ENCODE peak calls at places on chromosome 5, in six cellular contexts. M, K, T, Q, O and N are unnamed samples.

GRCh38 chr5:160133071-160133917 is 14.0 kb upstream of the PWWP2A start:
- DNase-seq in M (no peak), K (peak), T (no peak), Q (no peak), O (no peak), N (peak)

GRCh38 chr5:172052454-172053236 is 46.2 kb upstream of the FBXW11 start:
- DNase-seq in M (no peak), K (peak), T (no peak), Q (no peak), O (no peak), N (peak)

GRCh38 chr5:111447822-111448221 is 64.5 kb downstream of the STARD4 start:
- DNase-seq in M (no peak), K (no peak), T (no peak), Q (no peak), O (no peak), N (no peak)

GRCh38 chr5:179766726-179767455 is 26.9 kb upstream of the LTC4S start:
- DNase-seq in M (no peak), K (peak), T (no peak), Q (no peak), O (no peak), N (no peak)

GRCh38 chr5:147752033-147752432 is 30.5 kb downstream of the JAKMIP2 start:
- DNase-seq in M (no peak), K (no peak), T (no peak), Q (no peak), O (no peak), N (no peak)

GRCh38 chr5:127070243-127070642 is 3.1 kb downstream of the C5orf63 start:
- DNase-seq in M (no peak), K (no peak), T (no peak), Q (no peak), O (no peak), N (no peak)

GRCh38 chr5:78779771-78780616 is 131.4 kb upstream of the LHFPL2 start:
- DNase-seq in M (no peak), K (peak), T (no peak), Q (no peak), O (no peak), N (peak)

GRCh38 chr5:125348221-125348692 is 601.8 kb upstream of the ZNF608 start:
- DNase-seq in M (no peak), K (peak), T (no peak), Q (no peak), O (no peak), N (peak)

GRCh38 chr5:76775921-76776320 is 42.9 kb upstream of the F2RL1 start:
- DNase-seq in M (no peak), K (no peak), T (no peak), Q (no peak), O (no peak), N (no peak)

GRCh38 chr5:154475613-154476342 is 2.2 kb downstream of the HAND1 start:
- DNase-seq in M (no peak), K (no peak), T (no peak), Q (no peak), O (no peak), N (no peak)

GRCh38 chr5:16853511-16853910 is 82.6 kb downstream of the MYO10 start:
- DNase-seq in M (no peak), K (no peak), T (no peak), Q (no peak), O (no peak), N (no peak)

GRCh38 chr5:6740586-6741150 is 27.4 kb downstream of the TENT4A start:
- DNase-seq in M (no peak), K (no peak), T (no peak), Q (no peak), O (no peak), N (no peak)

GRCh38 chr5:122089096-122089495 is 11.0 kb upstream of the LOX start:
- DNase-seq in M (no peak), K (peak), T (no peak), Q (no peak), O (no peak), N (no peak)

GRCh38 chr5:59673438-59674058 is 220.0 kb downstream of the PDE4D start:
- DNase-seq in M (no peak), K (peak), T (peak), Q (no peak), O (peak), N (peak)

GRCh38 chr5:175652741-175653663 is 4.9 kb upstream of the HRH2 start:
- DNase-seq in M (no peak), K (peak), T (no peak), Q (no peak), O (no peak), N (no peak)

GRCh38 chr5:162132348-162132747 is 64.8 kb downstream of the GABRG2 start:
- DNase-seq in M (no peak), K (no peak), T (no peak), Q (no peak), O (no peak), N (no peak)

GRCh38 chr5:5164158-5164557 is 24.0 kb downstream of the ADAMTS16 start:
- DNase-seq in M (no peak), K (peak), T (no peak), Q (no peak), O (no peak), N (peak)

GRCh38 chr5:76180817-76181805 is 97.9 kb downstream of the SV2C start:
- DNase-seq in M (peak), K (no peak), T (no peak), Q (no peak), O (no peak), N (no peak)

GRCh38 chr5:87113848-87114247 is 153.8 kb upstream of the RASA1 start:
- DNase-seq in M (peak), K (peak), T (no peak), Q (no peak), O (no peak), N (peak)

GRCh38 chr5:72584466-72584865 is 77.3 kb upstream of the ZNF366 start:
- DNase-seq in M (no peak), K (no peak), T (no peak), Q (no peak), O (no peak), N (no peak)

GRCh38 chr5:38695021-38695961 is 138.8 kb upstream of the LIFR start:
- DNase-seq in M (no peak), K (no peak), T (no peak), Q (no peak), O (no peak), N (no peak)

GRCh38 chr5:75566710-75567309 is 44.4 kb upstream of the ANKDD1B start:
- DNase-seq in M (peak), K (peak), T (no peak), Q (no peak), O (peak), N (peak)

GRCh38 chr5:97142521-97143254 is at the start of gene LIX1:
- DNase-seq in M (peak), K (peak), T (peak), Q (no peak), O (no peak), N (peak)

GRCh38 chr5:113451797-113452196 is 17.0 kb upstream of the TSSK1B start:
- DNase-seq in M (no peak), K (no peak), T (no peak), Q (no peak), O (no peak), N (no peak)

GRCh38 chr5:152329896-152330295 is 75.2 kb downstream of the NMUR2 start:
- DNase-seq in M (no peak), K (no peak), T (no peak), Q (no peak), O (no peak), N (no peak)

GRCh38 chr5:112084149-112084548 is 327.2 kb upstream of the NREP start:
- DNase-seq in M (no peak), K (no peak), T (no peak), Q (no peak), O (no peak), N (no peak)

GRCh38 chr5:32710335-32710858 is 724 bp upstream of the NPR3 start:
- DNase-seq in M (no peak), K (peak), T (no peak), Q (no peak), O (no peak), N (no peak)

GRCh38 chr5:14491505-14491904 is 90.1 kb upstream of the OTULINL start:
- DNase-seq in M (no peak), K (peak), T (no peak), Q (no peak), O (no peak), N (peak)

GRCh38 chr5:97629281-97629680 is 446.2 kb upstream of the RIOK2 start:
- DNase-seq in M (no peak), K (peak), T (no peak), Q (no peak), O (peak), N (peak)

GRCh38 chr5:76582252-76583162 is 40.7 kb downstream of the F2RL2 start:
- DNase-seq in M (no peak), K (peak), T (peak), Q (no peak), O (no peak), N (peak)

GRCh38 chr5:168263108-168263507 is 28.3 kb upstream of the WWC1 start:
- DNase-seq in M (no peak), K (no peak), T (no peak), Q (no peak), O (no peak), N (no peak)

GRCh38 chr5:149804478-149805450 is 74.7 kb downstream of the PPARGC1B start:
- DNase-seq in M (no peak), K (no peak), T (no peak), Q (no peak), O (no peak), N (no peak)

GRCh38 chr5:61311836-61312808 is 19.9 kb upstream of the ZSWIM6 start:
- DNase-seq in M (peak), K (peak), T (no peak), Q (no peak), O (no peak), N (peak)

GRCh38 chr5:10538103-10538788 is 25.6 kb upstream of the ANKRD33B start:
- DNase-seq in M (no peak), K (no peak), T (no peak), Q (no peak), O (no peak), N (no peak)

GRCh38 chr5:178673801-178674200 is 47.0 kb upstream of the CLK4 start:
- DNase-seq in M (no peak), K (no peak), T (no peak), Q (no peak), O (no peak), N (no peak)

GRCh38 chr5:56375011-56375410 is 141.9 kb upstream of the ANKRD55 start:
- DNase-seq in M (no peak), K (no peak), T (no peak), Q (no peak), O (no peak), N (no peak)

GRCh38 chr5:157106668-157107461 is 2.0 kb downstream of the HAVCR2 start:
- DNase-seq in M (no peak), K (peak), T (peak), Q (no peak), O (no peak), N (no peak)
- H3K4me3 ChIP-seq in M (no peak), K (no peak), T (peak), Q (no peak), O (no peak), N (no peak)

GRCh38 chr5:132749506-132749905 is 2.3 kb downstream of the CCNI2 start:
- DNase-seq in M (no peak), K (no peak), T (no peak), Q (no peak), O (no peak), N (no peak)

GRCh38 chr5:132747693-132748440 is 641 bp downstream of the CCNI2 start:
- DNase-seq in M (no peak), K (no peak), T (no peak), Q (no peak), O (no peak), N (no peak)

GRCh38 chr5:132748522-132749000 is 1.3 kb downstream of the CCNI2 start:
- DNase-seq in M (no peak), K (no peak), T (no peak), Q (no peak), O (no peak), N (no peak)

GRCh38 chr5:132746592-132747063 is 598 bp upstream of the CCNI2 start:
- DNase-seq in M (peak), K (no peak), T (peak), Q (no peak), O (peak), N (no peak)

DNA sequence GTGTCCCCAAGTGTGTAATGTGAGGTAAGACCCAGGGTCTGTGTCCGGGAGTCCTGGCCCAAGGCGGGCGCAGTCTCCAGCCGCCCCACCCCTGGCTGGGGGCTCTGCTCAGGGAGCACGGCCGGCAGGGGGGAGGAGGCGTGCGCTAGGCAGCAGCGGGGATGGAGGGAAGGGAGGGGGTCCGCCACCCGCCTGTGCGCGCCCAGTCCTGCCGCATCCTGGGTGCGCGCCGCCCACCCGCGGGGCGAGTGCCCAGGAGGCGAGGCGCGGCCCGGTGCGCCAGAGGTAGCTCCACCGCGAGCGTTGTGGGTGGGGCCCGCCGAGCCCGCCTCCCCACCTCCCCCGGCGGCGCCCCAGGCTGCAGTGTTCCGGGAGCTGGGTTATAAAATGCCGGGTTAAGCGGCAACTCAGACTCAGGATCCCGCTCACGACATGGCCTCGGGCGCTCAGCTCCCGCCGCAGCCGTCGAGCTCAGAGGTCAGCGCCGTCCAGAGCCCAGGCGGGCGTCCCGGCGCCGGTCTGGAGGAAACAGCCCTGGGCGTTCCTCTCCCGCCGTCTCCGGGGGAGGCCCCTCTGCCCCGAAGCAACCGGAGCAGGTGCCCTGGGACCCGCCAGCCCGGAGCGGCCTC is at the start of gene CCNI2:
- DNase-seq in M (no peak), K (no peak), T (no peak), Q (no peak), O (no peak), N (no peak)
- TF ChIP-seq CTCF in M (no peak), K (no peak), T (no peak), Q (no peak), O (no peak), N (no peak)

DNA sequence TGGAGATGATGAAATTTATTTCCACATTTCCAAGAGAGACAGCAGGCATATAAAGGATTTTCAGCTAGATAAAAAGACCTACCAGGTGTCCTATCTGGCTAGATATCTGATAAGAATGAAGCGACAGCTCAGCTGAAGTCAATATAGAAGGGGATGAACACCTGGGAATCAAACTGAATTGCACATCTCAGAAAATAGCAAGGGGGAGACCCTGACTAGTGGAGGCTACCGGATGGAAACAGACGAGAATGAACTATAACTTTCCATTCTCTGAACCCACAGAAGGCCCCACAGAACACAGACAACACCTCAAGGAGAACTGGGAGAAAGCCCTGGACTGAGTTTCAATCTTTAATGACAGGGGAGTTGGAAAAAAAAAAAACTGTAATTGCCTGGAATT is 51.1 kb downstream of the CPLANE1 start:
- DNase-seq in M (no peak), K (no peak), T (no peak), Q (no peak), O (no peak), N (peak)
- H3K4me3 ChIP-seq in M (no peak), K (no peak), T (peak), Q (no peak), O (no peak), N (no peak)

DNA sequence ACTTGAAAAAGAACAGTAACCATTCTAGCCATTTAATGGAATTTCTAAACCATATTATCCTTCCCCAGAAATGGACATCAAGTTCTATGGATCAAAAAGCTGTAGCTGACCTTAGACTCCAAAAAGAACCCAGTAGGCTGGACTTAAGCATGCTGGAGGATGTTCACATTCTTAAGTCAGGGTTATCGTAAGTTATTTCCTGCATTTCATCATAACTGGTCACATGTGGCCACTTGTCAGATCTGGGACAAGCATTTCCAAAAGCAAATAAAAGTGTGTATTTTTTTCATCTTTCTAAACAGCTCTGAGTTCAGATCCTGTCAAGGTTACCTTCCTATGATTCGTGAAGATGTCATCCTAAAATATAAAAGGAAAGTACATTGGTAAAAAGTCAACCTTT is 274.5 kb upstream of the PTGER4 start:
- DNase-seq in M (no peak), K (no peak), T (no peak), Q (no peak), O (no peak), N (no peak)
- TF ChIP-seq CTCF in M (no peak), K (no peak), T (no peak), Q (no peak), O (no peak), N (no peak)